ENCODE peak calls at places on chromosomes 12 and 14, in ten cellular contexts. T is HFFc6; B is cardiac fibroblast; F is gastrocnemius medialis; O is neural progenitor cell; G is dorsolateral prefrontal cortex; E is BE2C; A is esophagus squamous epithelium; U is heart left ventricle; R is CD8-positive, alpha-beta T cell. I is an unnamed sample.

GRCh38 chr14:92690171-92691011 is 58.0 kb downstream of the LGMN start:
- DNase-seq in F (no peak), G (peak), A (no peak), E (peak), R (no peak), U (peak), B (peak), T (peak), O (no peak), I (no peak)

GRCh38 chr12:89899651-89900050 is 191.0 kb upstream of the ATP2B1 start:
- DNase-seq in T (no peak), A (no peak), E (no peak), G (no peak), O (peak), U (no peak), B (no peak), F (no peak), R (no peak), I (no peak)

GRCh38 chr14:100103261-100104005 is 38.2 kb downstream of the EVL start:
- DNase-seq in B (peak), A (no peak), R (no peak), O (no peak), E (no peak), T (no peak), F (no peak), G (no peak), U (no peak), I (no peak)

GRCh38 chr12:82479511-82479910 is 121.2 kb downstream of the METTL25 start:
- DNase-seq in T (peak), B (peak), A (no peak), G (no peak), R (no peak), O (peak), E (no peak), U (no peak), F (no peak), I (no peak)

GRCh38 chr14:35335388-35336092 is 43.4 kb downstream of the PSMA6 start:
- DNase-seq in F (peak), O (no peak), R (no peak), B (peak), T (no peak), E (no peak), A (no peak), U (peak), G (no peak), I (no peak)

GRCh38 chr12:39431797-39432196 is 11.1 kb downstream of the KIF21A start:
- DNase-seq in E (no peak), O (no peak), G (no peak), U (no peak), B (no peak), R (no peak), T (no peak), A (no peak), F (no peak), I (no peak)

GRCh38 chr14:28323951-28324741 is 442.4 kb upstream of the FOXG1 start:
- DNase-seq in G (no peak), U (no peak), T (no peak), A (no peak), B (no peak), R (no peak), O (no peak), E (no peak), F (no peak), I (no peak)

GRCh38 chr14:68278568-68279436 is 459.2 kb downstream of the RAD51B start:
- DNase-seq in G (no peak), B (peak), R (no peak), F (no peak), E (no peak), A (no peak), U (no peak), T (peak), O (no peak), I (no peak)

GRCh38 chr12:131106542-131106941 is 152.8 kb downstream of the ADGRD1 start:
- DNase-seq in R (no peak), F (no peak), T (no peak), A (no peak), E (no peak), B (no peak), G (peak), U (no peak), O (no peak), I (no peak)

GRCh38 chr14:100807496-100807895 is 18.4 kb upstream of the MEG3 start:
- DNase-seq in R (no peak), O (no peak), U (peak), F (no peak), G (no peak), E (no peak), B (no peak), A (no peak), T (no peak), I (no peak)

GRCh38 chr12:45660330-45660729 is 69.2 kb upstream of the ARID2 start:
- DNase-seq in B (peak), O (no peak), F (peak), R (no peak), E (no peak), A (no peak), G (no peak), U (no peak), T (peak), I (no peak)

GRCh38 chr14:67151082-67151666 is 38.1 kb upstream of the GARIN2 start:
- DNase-seq in U (no peak), O (no peak), T (no peak), F (no peak), B (no peak), G (no peak), R (no peak), E (no peak), A (no peak), I (no peak)

GRCh38 chr12:76029982-76030377 is 1.6 kb downstream of the PHLDA1 start:
- DNase-seq in O (peak), G (no peak), A (no peak), F (no peak), U (no peak), E (no peak), T (no peak), B (peak), R (no peak), I (peak)

GRCh38 chr14:21867541-21867940 is 193.9 kb upstream of the OR4E1 start:
- DNase-seq in A (no peak), E (no peak), T (no peak), R (no peak), U (no peak), B (peak), G (no peak), O (no peak), F (no peak), I (no peak)

GRCh38 chr12:64090047-64090446 is 132.0 kb downstream of the KICS2 start:
- DNase-seq in B (no peak), T (no peak), O (no peak), F (no peak), R (no peak), G (no peak), A (no peak), U (no peak), E (no peak), I (no peak)

GRCh38 chr12:113860950-113861349 is 105.2 kb downstream of the RBM19 start:
- DNase-seq in B (peak), R (no peak), A (no peak), E (no peak), F (no peak), O (no peak), T (peak), G (no peak), U (peak), I (no peak)

GRCh38 chr12:101696477-101697196 is 803 bp upstream of the CHPT1 start:
- DNase-seq in E (peak), O (no peak), G (no peak), T (no peak), U (peak), B (peak), A (no peak), F (peak), R (no peak), I (peak)

GRCh38 chr12:124804011-124804621 is 59.5 kb downstream of the SCARB1 start:
- DNase-seq in T (no peak), A (no peak), O (peak), R (no peak), F (peak), G (peak), E (peak), B (peak), U (no peak), I (no peak)

GRCh38 chr14:75711134-75711795 is 50.2 kb downstream of the TTLL5 start:
- DNase-seq in U (no peak), T (peak), A (no peak), O (peak), R (no peak), B (peak), G (peak), E (peak), F (peak), I (no peak)

GRCh38 chr12:93098077-93098476 is 169.0 kb upstream of the EEA1 start:
- DNase-seq in B (peak), A (peak), E (peak), U (no peak), T (peak), G (no peak), O (peak), R (peak), F (peak), I (peak)

DNA sequence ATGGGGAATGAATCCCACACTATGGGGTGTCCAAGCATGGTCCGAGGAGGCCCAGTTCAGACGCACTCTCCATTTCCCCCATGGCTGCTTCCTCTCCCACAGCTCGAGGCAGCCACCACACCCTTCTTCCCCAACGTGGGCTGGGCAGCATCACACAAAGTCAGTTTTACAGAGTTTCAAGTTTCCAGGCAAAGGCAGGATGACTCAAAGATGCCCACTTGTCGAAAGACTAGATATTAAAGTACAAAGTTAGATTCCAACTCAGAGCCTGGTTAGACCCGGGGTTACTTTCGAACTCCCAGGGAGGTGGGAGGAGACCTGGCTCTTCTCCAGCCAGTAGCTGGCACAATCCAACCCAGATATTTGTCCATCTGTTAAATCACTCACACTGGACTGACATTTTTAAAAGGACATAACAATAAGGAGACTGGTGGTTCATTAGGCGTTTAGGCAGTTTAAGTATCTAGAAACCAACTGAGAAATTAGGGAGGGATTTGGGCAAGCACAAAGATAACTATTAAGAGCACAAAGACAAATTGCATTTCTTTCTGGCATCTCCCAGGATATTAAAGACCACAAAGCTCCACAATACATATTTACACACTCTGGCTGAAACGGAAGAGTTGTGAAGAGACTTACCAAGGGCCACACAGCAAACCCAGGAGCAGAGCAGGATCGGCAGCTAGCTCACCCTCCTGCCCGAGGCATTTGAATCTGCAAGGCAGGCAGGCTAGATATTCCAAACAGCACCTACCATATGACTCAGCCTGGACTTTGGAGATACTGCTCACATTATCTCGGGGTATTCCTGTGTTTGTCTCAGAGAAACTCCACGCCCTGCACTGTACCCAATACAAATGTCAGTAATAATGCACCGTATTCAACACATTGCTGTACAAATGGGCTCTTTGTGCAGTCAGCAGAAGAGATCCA is 34.8 kb downstream of the TMCC3 start:
- DNase-seq in G (no peak), U (no peak), B (peak), E (peak), O (no peak), A (no peak), T (no peak), R (no peak), F (peak), I (no peak)
- TF ChIP-seq CTCF in G (no peak), U (no peak), B (no peak), E (no peak), O (no peak), A (no peak), T (no peak), R (no peak), F (no peak), I (no peak)

GRCh38 chr14:94129111-94129757 is at the start of gene IFI27L2:
- DNase-seq in F (peak), G (peak), A (no peak), B (peak), U (peak), R (peak), E (peak), T (peak), O (peak), I (peak)
- TF ChIP-seq CTCF in F (no peak), G (peak), A (peak), B (no peak), U (no peak), R (no peak), E (peak), T (peak), O (peak), I (no peak)

DNA sequence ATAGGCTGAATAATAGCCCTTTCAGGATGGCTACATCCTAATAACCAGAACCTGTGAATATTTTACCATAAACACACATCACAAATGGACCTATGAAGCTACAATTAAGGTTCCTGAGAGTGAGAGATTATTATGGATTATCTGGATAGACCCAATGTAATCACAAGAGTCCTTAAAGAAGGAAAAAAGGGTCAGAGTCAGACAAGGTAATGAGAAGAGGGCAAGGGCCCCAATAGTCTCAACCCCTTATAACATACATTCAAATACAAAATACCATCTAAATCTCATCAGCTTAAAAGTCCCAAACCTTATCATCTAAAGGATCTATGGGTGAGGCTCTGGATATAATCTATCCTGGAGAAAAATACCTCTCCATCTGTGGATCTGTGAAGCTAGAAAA is 64.7 kb downstream of the GARIN6 start:
- DNase-seq in U (no peak), A (no peak), T (no peak), O (no peak), E (no peak), R (no peak), B (no peak), G (no peak), F (no peak), I (no peak)
- TF ChIP-seq CTCF in U (no peak), A (no peak), T (no peak), O (no peak), E (no peak), R (no peak), B (no peak), G (no peak), F (no peak), I (no peak)

GRCh38 chr14:26528415-26529182 is 69.2 kb downstream of the NOVA1 start:
- DNase-seq in U (no peak), O (no peak), E (no peak), A (no peak), B (peak), R (no peak), G (no peak), F (peak), T (no peak), I (no peak)

GRCh38 chr14:26526132-26526531 is 71.7 kb downstream of the NOVA1 start:
- DNase-seq in A (no peak), O (no peak), T (no peak), E (no peak), U (no peak), B (peak), R (no peak), F (no peak), G (no peak), I (no peak)

GRCh38 chr14:26527095-26527494 is 70.7 kb downstream of the NOVA1 start:
- DNase-seq in R (no peak), G (no peak), B (peak), F (no peak), A (no peak), O (no peak), E (no peak), T (no peak), U (no peak), I (no peak)

GRCh38 chr14:26531894-26532293 is 65.9 kb downstream of the NOVA1 start:
- DNase-seq in R (no peak), O (no peak), B (peak), U (no peak), F (no peak), T (no peak), E (no peak), A (no peak), G (no peak), I (no peak)
- TF ChIP-seq CTCF in R (no peak), O (no peak), B (peak), U (no peak), F (no peak), T (no peak), E (no peak), A (no peak), G (no peak), I (no peak)

DNA sequence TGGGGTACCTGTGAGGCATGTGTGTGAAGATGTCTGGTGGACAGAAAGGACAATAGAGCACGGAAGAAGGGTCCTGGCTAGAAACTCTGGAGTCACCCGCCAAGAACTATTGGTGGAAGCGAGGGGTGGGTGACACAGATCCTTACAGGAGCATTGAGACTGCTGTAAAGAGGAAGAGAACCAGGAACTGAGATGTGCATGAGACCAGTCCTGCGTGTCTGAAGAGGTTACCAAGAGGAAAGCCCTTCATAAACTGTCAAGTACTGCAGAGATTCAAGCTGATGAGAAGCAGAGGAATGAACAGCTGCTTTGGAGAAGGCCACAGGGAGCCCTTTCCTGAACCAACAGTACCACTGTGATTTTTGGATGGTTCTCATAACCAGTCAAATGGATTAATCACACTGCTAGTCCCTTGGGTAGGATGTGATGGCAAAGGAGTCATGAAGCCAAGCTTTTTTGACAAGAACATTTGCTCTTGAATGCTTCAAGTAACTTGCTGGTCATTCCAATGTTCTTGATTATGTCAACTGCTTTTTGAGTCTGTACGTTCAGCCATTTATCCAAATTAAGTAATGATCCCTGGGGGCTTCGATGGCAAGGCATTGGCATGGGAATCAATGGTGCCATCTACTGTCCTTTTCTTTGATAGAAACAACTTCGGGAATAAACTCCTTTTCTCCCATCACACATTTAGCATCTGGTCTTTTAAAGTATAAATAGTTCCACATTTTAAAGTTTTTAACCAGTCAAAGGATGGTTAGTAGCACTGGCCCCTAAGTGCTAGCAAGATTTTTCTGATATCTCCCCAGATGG is 42.9 kb downstream of the GPR135 start:
- DNase-seq in R (no peak), O (peak), A (no peak), U (no peak), T (no peak), F (no peak), E (no peak), G (no peak), B (no peak), I (no peak)
- TF ChIP-seq CTCF in R (no peak), O (peak), A (no peak), U (peak), T (peak), F (no peak), E (peak), G (no peak), B (peak), I (no peak)

GRCh38 chr12:106954462-106955376 is 988 bp upstream of the TMEM263 start:
- DNase-seq in F (peak), B (peak), U (peak), A (no peak), O (peak), T (no peak), G (peak), E (peak), R (no peak), I (peak)

GRCh38 chr12:106953352-106954260 is 2.1 kb upstream of the TMEM263 start:
- DNase-seq in U (no peak), R (no peak), A (no peak), O (no peak), T (peak), G (no peak), B (no peak), E (no peak), F (no peak), I (no peak)

GRCh38 chr12:106955377-106956047 is at the start of gene TMEM263:
- DNase-seq in E (peak), G (peak), T (peak), R (peak), F (peak), A (peak), O (peak), U (peak), B (peak), I (peak)

GRCh38 chr12:106957617-106958016 is 1.9 kb downstream of the TMEM263 start:
- DNase-seq in U (no peak), R (no peak), O (no peak), G (no peak), B (no peak), E (no peak), A (no peak), F (no peak), T (no peak), I (no peak)

GRCh38 chr12:106956048-106956935 is 585 bp downstream of the TMEM263 start:
- DNase-seq in B (peak), U (peak), A (no peak), R (peak), F (peak), E (peak), O (peak), T (peak), G (peak), I (peak)
- TF ChIP-seq CTCF in B (no peak), U (peak), A (no peak), R (no peak), F (peak), E (peak), O (peak), T (peak), G (no peak), I (no peak)

GRCh38 chr14:72419226-72419625 is 474.7 kb downstream of the DPF3 start:
- DNase-seq in A (no peak), U (no peak), T (no peak), B (no peak), G (no peak), R (no peak), F (no peak), O (no peak), E (no peak), I (no peak)

GRCh38 chr14:72420749-72421452 is 473.0 kb downstream of the DPF3 start:
- DNase-seq in R (peak), F (peak), O (peak), T (peak), A (no peak), G (peak), B (peak), U (peak), E (peak), I (peak)

GRCh38 chr14:72416081-72416849 is 477.6 kb downstream of the DPF3 start:
- DNase-seq in T (no peak), R (no peak), U (no peak), G (no peak), B (no peak), E (no peak), F (no peak), A (no peak), O (no peak), I (no peak)

GRCh38 chr14:72416892-72417291 is 477.0 kb downstream of the DPF3 start:
- DNase-seq in G (no peak), U (no peak), R (no peak), E (peak), A (no peak), B (no peak), T (no peak), F (no peak), O (no peak), I (no peak)
- TF ChIP-seq CTCF in G (no peak), U (no peak), R (no peak), E (peak), A (no peak), B (no peak), T (no peak), F (no peak), O (peak), I (no peak)

GRCh38 chr14:95026851-95027463 is 130.4 kb downstream of the DICER1 start:
- DNase-seq in R (no peak), F (no peak), G (no peak), E (no peak), A (no peak), B (no peak), T (no peak), O (no peak), U (no peak), I (no peak)
- TF ChIP-seq CTCF in R (no peak), F (no peak), G (no peak), E (no peak), A (no peak), B (no peak), T (no peak), O (no peak), U (no peak), I (no peak)

GRCh38 chr14:97251423-97252155 is 454.4 kb downstream of the VRK1 start:
- DNase-seq in A (no peak), F (no peak), R (no peak), G (no peak), O (peak), E (no peak), T (no peak), B (no peak), U (no peak), I (no peak)
- TF ChIP-seq CTCF in A (no peak), F (no peak), R (no peak), G (no peak), O (peak), E (no peak), T (no peak), B (no peak), U (no peak), I (no peak)